ENCODE peak calls at places on chromosome 13, in eight cellular contexts. T is tibial artery; R is upper lobe of right lung; I is thoracic aorta; V is CD8-positive, alpha-beta T cell; B is uterus; P is HepG2; Z is heart right ventricle. K is an unnamed sample.

GRCh38 chr13:40433577-40433976 is 232.9 kb downstream of the FOXO1 start:
- DNase-seq in P (no peak), R (no peak), T (no peak), I (no peak), V (peak; percentile 70), B (no peak), Z (no peak), K (no peak)

GRCh38 chr13:105016266-105016665 is 1519.2 kb downstream of the EFNB2 start:
- DNase-seq in V (no peak), I (no peak), R (no peak), P (no peak), T (no peak), Z (no peak), B (no peak), K (no peak)

GRCh38 chr13:72585254-72585653 is 142.2 kb downstream of the MZT1 start:
- DNase-seq in T (no peak), P (no peak), V (no peak), I (no peak), Z (no peak), R (no peak), B (no peak), K (no peak)

GRCh38 chr13:39952244-39953233 is 297.1 kb downstream of the COG6 start:
- DNase-seq in I (no peak), B (peak; percentile 42), P (no peak), V (no peak), T (no peak), R (no peak), Z (no peak), K (no peak)

GRCh38 chr13:33185853-33186252 is 99.7 kb downstream of the STARD13 start:
- DNase-seq in I (no peak), V (no peak), P (no peak), T (no peak), R (no peak), Z (no peak), B (no peak), K (no peak)

GRCh38 chr13:45784755-45785675 is 66.5 kb downstream of the SIAH3 start:
- DNase-seq in R (no peak), B (no peak), Z (no peak), V (no peak), T (no peak), I (no peak), P (no peak), K (no peak)

GRCh38 chr13:44311011-44311481 is 62.6 kb upstream of the SERP2 start:
- DNase-seq in V (no peak), Z (no peak), T (no peak), R (peak; percentile 70), I (no peak), P (no peak), B (no peak), K (no peak)

GRCh38 chr13:77751513-77752456 is 54.3 kb downstream of the SLAIN1 start:
- DNase-seq in P (peak; percentile 41), V (peak; percentile 55), I (no peak), T (no peak), B (peak; percentile 17), Z (no peak), R (no peak), K (peak; percentile 2)

GRCh38 chr13:110830331-110830730 is 84.5 kb downstream of the ANKRD10 start:
- DNase-seq in I (no peak), B (no peak), R (no peak), V (no peak), T (no peak), Z (no peak), P (no peak), K (no peak)

GRCh38 chr13:48068952-48069351 is 26.0 kb downstream of the MED4 start:
- DNase-seq in R (no peak), B (no peak), T (no peak), V (no peak), I (no peak), P (no peak), Z (no peak), K (no peak)

GRCh38 chr13:48068036-48068435 is 26.9 kb downstream of the MED4 start:
- DNase-seq in P (peak; percentile 13), I (no peak), V (no peak), T (no peak), B (no peak), R (no peak), Z (no peak), K (no peak)

GRCh38 chr13:48072304-48072703 is 22.6 kb downstream of the MED4 start:
- DNase-seq in R (no peak), T (no peak), B (no peak), P (no peak), Z (no peak), V (no peak), I (no peak), K (no peak)

GRCh38 chr13:48070942-48071341 is 24.0 kb downstream of the MED4 start:
- DNase-seq in P (no peak), R (no peak), Z (no peak), B (no peak), T (no peak), V (no peak), I (no peak), K (no peak)

DNA sequence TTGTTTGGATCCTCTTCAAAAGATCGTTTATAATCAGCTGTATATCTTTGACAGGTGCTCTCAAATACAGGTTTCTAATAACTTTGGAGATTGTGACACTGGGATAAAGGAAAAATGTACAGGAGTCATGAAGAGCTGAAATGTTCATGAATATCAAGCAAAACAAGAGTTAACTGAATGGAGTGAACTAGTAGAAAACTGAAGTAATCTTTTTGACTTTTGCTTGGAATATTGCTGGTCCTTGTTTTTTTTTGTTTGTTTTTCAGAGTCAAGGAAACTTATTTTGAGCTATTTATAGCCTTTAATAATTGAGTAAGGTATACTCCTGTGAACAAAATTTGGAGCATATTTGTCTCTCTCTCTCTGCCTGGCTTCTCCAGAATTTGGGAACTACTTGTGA is 25.3 kb downstream of the MED4 start:
- DNase-seq in R (no peak), P (no peak), V (no peak), Z (no peak), T (no peak), B (no peak), I (no peak), K (no peak)
- H3K9me3 ChIP-seq in R (peaks cover 24% of the 10 kb centered on the region), P (peaks cover 19% of the 10 kb centered on the region), V (no peaks in the 10 kb centered on the region), Z (peaks cover 43% of the 10 kb centered on the region), T (peaks cover 27% of the 10 kb centered on the region), B (no peaks in the 10 kb centered on the region), I (peaks cover 27% of the 10 kb centered on the region), K (peaks cover 40% of the 10 kb centered on the region)

GRCh38 chr13:114146629-114147028 is 14.2 kb upstream of the RASA3 start:
- DNase-seq in T (peak; percentile 50), R (peak; percentile 54), B (no peak), Z (no peak), V (peak; percentile 54), P (no peak), I (no peak), K (no peak)
- TF ChIP-seq CTCF in T (no peak), R (no peak), B (no peak), Z (no peak), V (no peak), P (peak; percentile 33), I (no peak), K (peak; percentile 51)

GRCh38 chr13:41812237-41812636 is 148.7 kb downstream of the VWA8 start:
- DNase-seq in V (no peak), Z (no peak), P (no peak), I (no peak), R (no peak), B (no peak), T (no peak), K (no peak)

GRCh38 chr13:41812851-41813250 is 148.1 kb downstream of the VWA8 start:
- DNase-seq in I (no peak), T (no peak), P (no peak), B (no peak), V (no peak), Z (no peak), R (no peak), K (no peak)

GRCh38 chr13:41811588-41812021 is 149.3 kb downstream of the VWA8 start:
- DNase-seq in R (no peak), T (no peak), V (no peak), B (no peak), Z (no peak), I (no peak), P (no peak), K (no peak)

GRCh38 chr13:41813426-41813825 is 147.5 kb downstream of the VWA8 start:
- DNase-seq in R (no peak), Z (no peak), I (no peak), T (no peak), P (no peak), V (no peak), B (no peak), K (peak; percentile 10)

DNA sequence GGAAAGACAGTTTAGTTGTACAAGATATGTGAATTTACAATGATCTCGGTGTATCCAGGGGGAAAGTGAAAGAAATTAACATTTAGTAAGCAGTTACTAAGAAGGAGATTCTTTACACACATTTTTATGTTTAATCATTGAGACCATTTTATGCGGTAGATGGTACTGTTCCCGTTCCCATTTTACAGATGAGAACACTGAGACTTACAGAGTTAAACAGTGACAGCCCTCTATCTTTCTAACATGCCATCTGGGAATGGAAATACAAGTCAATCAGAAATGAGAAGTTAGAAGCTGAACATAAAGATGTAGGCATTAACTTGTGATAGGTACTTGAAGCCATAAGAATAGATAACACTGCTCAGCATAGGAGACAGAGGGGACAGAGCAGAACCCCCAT is 144.9 kb downstream of the VWA8 start:
- DNase-seq in V (no peak), R (no peak), T (no peak), Z (no peak), P (no peak), B (no peak), I (no peak), K (no peak)
- H3K27ac ChIP-seq in V (no peak overlapping the region), R (no peak overlapping the region), T (no peak overlapping the region), Z (no peak overlapping the region), P (no peak overlapping the region), B (no peak overlapping the region), I (no peak overlapping the region), K (no peak overlapping the region)

GRCh38 chr13:48626726-48627451 is 26.8 kb upstream of the CYSLTR2 start:
- DNase-seq in Z (no peak), B (no peak), I (no peak), T (no peak), V (no peak), R (no peak), P (peak; percentile 21), K (no peak)

GRCh38 chr13:48624858-48625257 is 28.9 kb upstream of the CYSLTR2 start:
- DNase-seq in I (no peak), B (peak; percentile 53), V (no peak), P (no peak), R (no peak), T (no peak), Z (no peak), K (no peak)

GRCh38 chr13:48626077-48626449 is 27.7 kb upstream of the CYSLTR2 start:
- DNase-seq in V (no peak), P (peak; percentile 91), B (peak; percentile 47), Z (no peak), R (no peak), I (no peak), T (no peak), K (no peak)

GRCh38 chr13:48625396-48626076 is 28.2 kb upstream of the CYSLTR2 start:
- DNase-seq in R (no peak), T (no peak), P (no peak), V (no peak), Z (no peak), I (no peak), B (no peak), K (no peak)

DNA sequence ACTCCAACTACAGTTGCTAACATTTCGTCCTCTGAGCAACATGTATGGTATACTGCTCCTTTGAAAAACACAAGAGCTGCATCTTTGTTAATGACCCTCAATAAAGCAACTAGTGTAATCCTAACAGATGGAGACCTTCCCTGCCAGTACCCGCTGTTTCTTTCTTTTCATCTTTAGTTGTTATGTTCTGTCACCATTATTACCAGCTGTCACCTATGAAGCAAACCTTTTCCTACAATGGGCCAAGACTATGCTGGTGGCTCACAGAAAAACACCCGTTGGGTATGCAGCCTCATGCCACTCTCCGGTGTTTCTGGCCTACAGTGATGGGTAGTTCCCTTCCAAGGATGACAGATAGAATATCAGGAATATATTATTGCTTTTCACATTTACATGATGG is 29.7 kb upstream of the CYSLTR2 start:
- DNase-seq in T (no peak), R (no peak), V (no peak), I (no peak), P (no peak), Z (no peak), B (no peak), K (no peak)
- H3K9me3 ChIP-seq in T (peaks cover 3% of the 10 kb centered on the region), R (peaks cover 4% of the 10 kb centered on the region), V (no peaks in the 10 kb centered on the region), I (peaks cover 11% of the 10 kb centered on the region), P (peaks cover 32% of the 10 kb centered on the region), Z (peaks cover 27% of the 10 kb centered on the region), B (no peaks in the 10 kb centered on the region), K (peaks cover 4% of the 10 kb centered on the region)

K was measured in AG04450.